ENCODE peak calls at places on chromosomes 16 and 17, in nine cellular contexts. One of them, this sample, is unnamed.

GRCh38 chr16:86343111-86343642 is 167.2 kb upstream of the FOXF1 start:
- DNase-seq in mesothelial cell of epicardium: no peak
- DNase-seq in stimulated activated CD4-positive, alpha-beta T cell treated with anti-CD3 and anti-CD28 coated beads, Interleukin-4, amount 100 ng/mL, for 1 hour: no peak
- DNase-seq in ACHN: no peak
- DNase-seq in activated gamma-delta T cell treated with anti-CD3 and anti-CD28 coated beads, Interleukin-2, amount 50 U/mL, for 16 hours: no peak
- DNase-seq in lower leg skin: no peak
- DNase-seq in stimulated activated CD8-positive, alpha-beta memory T cell treated with anti-CD3 and anti-CD28 coated beads, Interleukin-12 subunit alpha, Interleukin-12 subunit beta, amount 100 ng/mL, for 4 hours: no peak
- DNase-seq in Calu3: no peak
- DNase-seq in GM03348: peak; percentile 84
- DNase-seq in this sample: no peak

GRCh38 chr16:4505356-4506153 is 29.4 kb downstream of the HMOX2 start:
- DNase-seq in lower leg skin: no peak
- DNase-seq in GM03348: no peak
- DNase-seq in Calu3: no peak
- DNase-seq in mesothelial cell of epicardium: no peak
- DNase-seq in stimulated activated CD8-positive, alpha-beta memory T cell treated with anti-CD3 and anti-CD28 coated beads, Interleukin-12 subunit alpha, Interleukin-12 subunit beta, amount 100 ng/mL, for 4 hours: peak; percentile 44
- DNase-seq in stimulated activated CD4-positive, alpha-beta T cell treated with anti-CD3 and anti-CD28 coated beads, Interleukin-4, amount 100 ng/mL, for 1 hour: peak; percentile 54
- DNase-seq in ACHN: no peak
- DNase-seq in activated gamma-delta T cell treated with anti-CD3 and anti-CD28 coated beads, Interleukin-2, amount 50 U/mL, for 16 hours: peak; percentile 50
- DNase-seq in this sample: no peak

GRCh38 chr16:69523571-69523970 is 42.2 kb upstream of the NFAT5 start:
- DNase-seq in mesothelial cell of epicardium: no peak
- DNase-seq in stimulated activated CD8-positive, alpha-beta memory T cell treated with anti-CD3 and anti-CD28 coated beads, Interleukin-12 subunit alpha, Interleukin-12 subunit beta, amount 100 ng/mL, for 4 hours: no peak
- DNase-seq in stimulated activated CD4-positive, alpha-beta T cell treated with anti-CD3 and anti-CD28 coated beads, Interleukin-4, amount 100 ng/mL, for 1 hour: no peak
- DNase-seq in ACHN: no peak
- DNase-seq in lower leg skin: peak; percentile 71
- DNase-seq in Calu3: no peak
- DNase-seq in activated gamma-delta T cell treated with anti-CD3 and anti-CD28 coated beads, Interleukin-2, amount 50 U/mL, for 16 hours: no peak
- DNase-seq in GM03348: no peak
- DNase-seq in this sample: no peak

GRCh38 chr17:78924481-78925151 is 571 bp downstream of the TIMP2 start:
- DNase-seq in GM03348: peak; percentile 70
- DNase-seq in stimulated activated CD8-positive, alpha-beta memory T cell treated with anti-CD3 and anti-CD28 coated beads, Interleukin-12 subunit alpha, Interleukin-12 subunit beta, amount 100 ng/mL, for 4 hours: no peak
- DNase-seq in ACHN: peak; percentile 43
- DNase-seq in stimulated activated CD4-positive, alpha-beta T cell treated with anti-CD3 and anti-CD28 coated beads, Interleukin-4, amount 100 ng/mL, for 1 hour: no peak
- DNase-seq in lower leg skin: no peak
- DNase-seq in activated gamma-delta T cell treated with anti-CD3 and anti-CD28 coated beads, Interleukin-2, amount 50 U/mL, for 16 hours: no peak
- DNase-seq in Calu3: no peak
- DNase-seq in mesothelial cell of epicardium: no peak
- DNase-seq in this sample: no peak

GRCh38 chr17:11461993-11462548 is 136.2 kb upstream of the DNAH9 start:
- DNase-seq in GM03348: no peak
- DNase-seq in stimulated activated CD4-positive, alpha-beta T cell treated with anti-CD3 and anti-CD28 coated beads, Interleukin-4, amount 100 ng/mL, for 1 hour: no peak
- DNase-seq in lower leg skin: peak; percentile 6
- DNase-seq in activated gamma-delta T cell treated with anti-CD3 and anti-CD28 coated beads, Interleukin-2, amount 50 U/mL, for 16 hours: no peak
- DNase-seq in stimulated activated CD8-positive, alpha-beta memory T cell treated with anti-CD3 and anti-CD28 coated beads, Interleukin-12 subunit alpha, Interleukin-12 subunit beta, amount 100 ng/mL, for 4 hours: no peak
- DNase-seq in mesothelial cell of epicardium: no peak
- DNase-seq in ACHN: no peak
- DNase-seq in Calu3: no peak
- DNase-seq in this sample: no peak

GRCh38 chr17:15935891-15936290 is 9.0 kb upstream of the ADORA2B start:
- DNase-seq in stimulated activated CD8-positive, alpha-beta memory T cell treated with anti-CD3 and anti-CD28 coated beads, Interleukin-12 subunit alpha, Interleukin-12 subunit beta, amount 100 ng/mL, for 4 hours: no peak
- DNase-seq in mesothelial cell of epicardium: no peak
- DNase-seq in stimulated activated CD4-positive, alpha-beta T cell treated with anti-CD3 and anti-CD28 coated beads, Interleukin-4, amount 100 ng/mL, for 1 hour: no peak
- DNase-seq in Calu3: no peak
- DNase-seq in lower leg skin: no peak
- DNase-seq in ACHN: no peak
- DNase-seq in activated gamma-delta T cell treated with anti-CD3 and anti-CD28 coated beads, Interleukin-2, amount 50 U/mL, for 16 hours: no peak
- DNase-seq in GM03348: no peak
- DNase-seq in this sample: no peak

GRCh38 chr16:51982715-51983680 is 563.9 kb downstream of the TOX3 start:
- DNase-seq in GM03348: peak; percentile 70
- DNase-seq in ACHN: peak; percentile 82
- DNase-seq in stimulated activated CD4-positive, alpha-beta T cell treated with anti-CD3 and anti-CD28 coated beads, Interleukin-4, amount 100 ng/mL, for 1 hour: no peak
- DNase-seq in Calu3: peak; percentile 72
- DNase-seq in lower leg skin: no peak
- DNase-seq in activated gamma-delta T cell treated with anti-CD3 and anti-CD28 coated beads, Interleukin-2, amount 50 U/mL, for 16 hours: no peak
- DNase-seq in mesothelial cell of epicardium: no peak
- DNase-seq in stimulated activated CD8-positive, alpha-beta memory T cell treated with anti-CD3 and anti-CD28 coated beads, Interleukin-12 subunit alpha, Interleukin-12 subunit beta, amount 100 ng/mL, for 4 hours: no peak
- DNase-seq in this sample: peak; percentile 25

GRCh38 chr16:86499889-86500707 is 10.2 kb upstream of the FOXF1 start:
- DNase-seq in mesothelial cell of epicardium: no peak
- DNase-seq in stimulated activated CD8-positive, alpha-beta memory T cell treated with anti-CD3 and anti-CD28 coated beads, Interleukin-12 subunit alpha, Interleukin-12 subunit beta, amount 100 ng/mL, for 4 hours: no peak
- DNase-seq in lower leg skin: no peak
- DNase-seq in activated gamma-delta T cell treated with anti-CD3 and anti-CD28 coated beads, Interleukin-2, amount 50 U/mL, for 16 hours: no peak
- DNase-seq in ACHN: no peak
- DNase-seq in GM03348: no peak
- DNase-seq in stimulated activated CD4-positive, alpha-beta T cell treated with anti-CD3 and anti-CD28 coated beads, Interleukin-4, amount 100 ng/mL, for 1 hour: no peak
- DNase-seq in Calu3: no peak
- DNase-seq in this sample: no peak

GRCh38 chr17:20071824-20072691 is 62.9 kb downstream of the SPECC1 start:
- DNase-seq in activated gamma-delta T cell treated with anti-CD3 and anti-CD28 coated beads, Interleukin-2, amount 50 U/mL, for 16 hours: no peak
- DNase-seq in ACHN: no peak
- DNase-seq in mesothelial cell of epicardium: no peak
- DNase-seq in lower leg skin: no peak
- DNase-seq in Calu3: no peak
- DNase-seq in stimulated activated CD4-positive, alpha-beta T cell treated with anti-CD3 and anti-CD28 coated beads, Interleukin-4, amount 100 ng/mL, for 1 hour: no peak
- DNase-seq in stimulated activated CD8-positive, alpha-beta memory T cell treated with anti-CD3 and anti-CD28 coated beads, Interleukin-12 subunit alpha, Interleukin-12 subunit beta, amount 100 ng/mL, for 4 hours: no peak
- DNase-seq in GM03348: no peak
- DNase-seq in this sample: no peak

GRCh38 chr17:17922198-17922901 is 49.9 kb downstream of the TOM1L2 start:
- DNase-seq in activated gamma-delta T cell treated with anti-CD3 and anti-CD28 coated beads, Interleukin-2, amount 50 U/mL, for 16 hours: no peak
- DNase-seq in mesothelial cell of epicardium: no peak
- DNase-seq in Calu3: no peak
- DNase-seq in stimulated activated CD8-positive, alpha-beta memory T cell treated with anti-CD3 and anti-CD28 coated beads, Interleukin-12 subunit alpha, Interleukin-12 subunit beta, amount 100 ng/mL, for 4 hours: no peak
- DNase-seq in stimulated activated CD4-positive, alpha-beta T cell treated with anti-CD3 and anti-CD28 coated beads, Interleukin-4, amount 100 ng/mL, for 1 hour: no peak
- DNase-seq in ACHN: no peak
- DNase-seq in lower leg skin: peak; percentile 54
- DNase-seq in GM03348: no peak
- DNase-seq in this sample: no peak

GRCh38 chr17:56125830-56126819 is 27.1 kb upstream of the ANKFN1 start:
- DNase-seq in ACHN: peak; percentile 47
- DNase-seq in mesothelial cell of epicardium: no peak
- DNase-seq in stimulated activated CD8-positive, alpha-beta memory T cell treated with anti-CD3 and anti-CD28 coated beads, Interleukin-12 subunit alpha, Interleukin-12 subunit beta, amount 100 ng/mL, for 4 hours: no peak
- DNase-seq in Calu3: peak; percentile 34
- DNase-seq in stimulated activated CD4-positive, alpha-beta T cell treated with anti-CD3 and anti-CD28 coated beads, Interleukin-4, amount 100 ng/mL, for 1 hour: no peak
- DNase-seq in lower leg skin: no peak
- DNase-seq in activated gamma-delta T cell treated with anti-CD3 and anti-CD28 coated beads, Interleukin-2, amount 50 U/mL, for 16 hours: no peak
- DNase-seq in GM03348: peak; percentile 63
- DNase-seq in this sample: no peak

GRCh38 chr17:28367641-28368305 is 2.3 kb downstream of the VTN start:
- DNase-seq in mesothelial cell of epicardium: no peak
- DNase-seq in activated gamma-delta T cell treated with anti-CD3 and anti-CD28 coated beads, Interleukin-2, amount 50 U/mL, for 16 hours: no peak
- DNase-seq in ACHN: no peak
- DNase-seq in GM03348: no peak
- DNase-seq in lower leg skin: no peak
- DNase-seq in stimulated activated CD4-positive, alpha-beta T cell treated with anti-CD3 and anti-CD28 coated beads, Interleukin-4, amount 100 ng/mL, for 1 hour: no peak
- DNase-seq in stimulated activated CD8-positive, alpha-beta memory T cell treated with anti-CD3 and anti-CD28 coated beads, Interleukin-12 subunit alpha, Interleukin-12 subunit beta, amount 100 ng/mL, for 4 hours: no peak
- DNase-seq in Calu3: no peak
- DNase-seq in this sample: no peak

GRCh38 chr17:64707077-64707591 is 45.0 kb upstream of the SMURF2 start:
- DNase-seq in Calu3: peak; percentile 78
- DNase-seq in mesothelial cell of epicardium: peak; percentile 32
- DNase-seq in activated gamma-delta T cell treated with anti-CD3 and anti-CD28 coated beads, Interleukin-2, amount 50 U/mL, for 16 hours: no peak
- DNase-seq in stimulated activated CD8-positive, alpha-beta memory T cell treated with anti-CD3 and anti-CD28 coated beads, Interleukin-12 subunit alpha, Interleukin-12 subunit beta, amount 100 ng/mL, for 4 hours: no peak
- DNase-seq in ACHN: peak; percentile 99
- DNase-seq in lower leg skin: peak; percentile 97
- DNase-seq in GM03348: peak; percentile 93
- DNase-seq in stimulated activated CD4-positive, alpha-beta T cell treated with anti-CD3 and anti-CD28 coated beads, Interleukin-4, amount 100 ng/mL, for 1 hour: no peak
- DNase-seq in this sample: peak; percentile 98

GRCh38 chr17:50090071-50090470 is 5.1 kb upstream of the PDK2 start:
- DNase-seq in lower leg skin: no peak
- DNase-seq in stimulated activated CD4-positive, alpha-beta T cell treated with anti-CD3 and anti-CD28 coated beads, Interleukin-4, amount 100 ng/mL, for 1 hour: no peak
- DNase-seq in activated gamma-delta T cell treated with anti-CD3 and anti-CD28 coated beads, Interleukin-2, amount 50 U/mL, for 16 hours: no peak
- DNase-seq in ACHN: no peak
- DNase-seq in stimulated activated CD8-positive, alpha-beta memory T cell treated with anti-CD3 and anti-CD28 coated beads, Interleukin-12 subunit alpha, Interleukin-12 subunit beta, amount 100 ng/mL, for 4 hours: no peak
- DNase-seq in mesothelial cell of epicardium: no peak
- DNase-seq in Calu3: no peak
- DNase-seq in GM03348: no peak
- DNase-seq in this sample: no peak

GRCh38 chr17:58334661-58335060 is 6.1 kb upstream of the TSPOAP1 start:
- DNase-seq in lower leg skin: no peak
- DNase-seq in activated gamma-delta T cell treated with anti-CD3 and anti-CD28 coated beads, Interleukin-2, amount 50 U/mL, for 16 hours: no peak
- DNase-seq in ACHN: no peak
- DNase-seq in GM03348: no peak
- DNase-seq in Calu3: no peak
- DNase-seq in stimulated activated CD4-positive, alpha-beta T cell treated with anti-CD3 and anti-CD28 coated beads, Interleukin-4, amount 100 ng/mL, for 1 hour: no peak
- DNase-seq in stimulated activated CD8-positive, alpha-beta memory T cell treated with anti-CD3 and anti-CD28 coated beads, Interleukin-12 subunit alpha, Interleukin-12 subunit beta, amount 100 ng/mL, for 4 hours: no peak
- DNase-seq in mesothelial cell of epicardium: no peak
- DNase-seq in this sample: no peak

GRCh38 chr16:21197621-21198020 is 13.8 kb downstream of the ZP2 start:
- DNase-seq in stimulated activated CD8-positive, alpha-beta memory T cell treated with anti-CD3 and anti-CD28 coated beads, Interleukin-12 subunit alpha, Interleukin-12 subunit beta, amount 100 ng/mL, for 4 hours: no peak
- DNase-seq in stimulated activated CD4-positive, alpha-beta T cell treated with anti-CD3 and anti-CD28 coated beads, Interleukin-4, amount 100 ng/mL, for 1 hour: no peak
- DNase-seq in GM03348: no peak
- DNase-seq in mesothelial cell of epicardium: no peak
- DNase-seq in lower leg skin: no peak
- DNase-seq in Calu3: no peak
- DNase-seq in ACHN: no peak
- DNase-seq in activated gamma-delta T cell treated with anti-CD3 and anti-CD28 coated beads, Interleukin-2, amount 50 U/mL, for 16 hours: no peak
- DNase-seq in this sample: no peak

GRCh38 chr17:33140413-33141099 is 148.9 kb downstream of the SPACA3 start:
- DNase-seq in stimulated activated CD8-positive, alpha-beta memory T cell treated with anti-CD3 and anti-CD28 coated beads, Interleukin-12 subunit alpha, Interleukin-12 subunit beta, amount 100 ng/mL, for 4 hours: no peak
- DNase-seq in lower leg skin: no peak
- DNase-seq in Calu3: no peak
- DNase-seq in stimulated activated CD4-positive, alpha-beta T cell treated with anti-CD3 and anti-CD28 coated beads, Interleukin-4, amount 100 ng/mL, for 1 hour: no peak
- DNase-seq in ACHN: no peak
- DNase-seq in activated gamma-delta T cell treated with anti-CD3 and anti-CD28 coated beads, Interleukin-2, amount 50 U/mL, for 16 hours: no peak
- DNase-seq in mesothelial cell of epicardium: no peak
- DNase-seq in GM03348: no peak
- DNase-seq in this sample: no peak

GRCh38 chr17:74201250-74201649 is 2.2 kb upstream of the RPL38 start:
- DNase-seq in ACHN: no peak
- DNase-seq in lower leg skin: no peak
- DNase-seq in stimulated activated CD4-positive, alpha-beta T cell treated with anti-CD3 and anti-CD28 coated beads, Interleukin-4, amount 100 ng/mL, for 1 hour: no peak
- DNase-seq in mesothelial cell of epicardium: no peak
- DNase-seq in stimulated activated CD8-positive, alpha-beta memory T cell treated with anti-CD3 and anti-CD28 coated beads, Interleukin-12 subunit alpha, Interleukin-12 subunit beta, amount 100 ng/mL, for 4 hours: no peak
- DNase-seq in Calu3: no peak
- DNase-seq in GM03348: peak; percentile 52
- DNase-seq in activated gamma-delta T cell treated with anti-CD3 and anti-CD28 coated beads, Interleukin-2, amount 50 U/mL, for 16 hours: no peak
- DNase-seq in this sample: peak; percentile 42

GRCh38 chr17:19000531-19001011 is 4.0 kb downstream of the FAM83G start:
- DNase-seq in ACHN: no peak
- DNase-seq in activated gamma-delta T cell treated with anti-CD3 and anti-CD28 coated beads, Interleukin-2, amount 50 U/mL, for 16 hours: no peak
- DNase-seq in Calu3: no peak
- DNase-seq in stimulated activated CD8-positive, alpha-beta memory T cell treated with anti-CD3 and anti-CD28 coated beads, Interleukin-12 subunit alpha, Interleukin-12 subunit beta, amount 100 ng/mL, for 4 hours: no peak
- DNase-seq in stimulated activated CD4-positive, alpha-beta T cell treated with anti-CD3 and anti-CD28 coated beads, Interleukin-4, amount 100 ng/mL, for 1 hour: no peak
- DNase-seq in GM03348: peak; percentile 47
- DNase-seq in mesothelial cell of epicardium: no peak
- DNase-seq in lower leg skin: no peak
- DNase-seq in this sample: peak; percentile 40

GRCh38 chr16:67229906-67230808 is 3.2 kb downstream of the TMEM208 start:
- DNase-seq in activated gamma-delta T cell treated with anti-CD3 and anti-CD28 coated beads, Interleukin-2, amount 50 U/mL, for 16 hours: no peak
- DNase-seq in ACHN: no peak
- DNase-seq in stimulated activated CD8-positive, alpha-beta memory T cell treated with anti-CD3 and anti-CD28 coated beads, Interleukin-12 subunit alpha, Interleukin-12 subunit beta, amount 100 ng/mL, for 4 hours: no peak
- DNase-seq in stimulated activated CD4-positive, alpha-beta T cell treated with anti-CD3 and anti-CD28 coated beads, Interleukin-4, amount 100 ng/mL, for 1 hour: no peak
- DNase-seq in lower leg skin: no peak
- DNase-seq in mesothelial cell of epicardium: no peak
- DNase-seq in Calu3: no peak
- DNase-seq in GM03348: no peak
- DNase-seq in this sample: no peak

GRCh38 chr17:72725432-72726068 is 366.9 kb downstream of the SLC39A11 start:
- DNase-seq in lower leg skin: no peak
- DNase-seq in stimulated activated CD4-positive, alpha-beta T cell treated with anti-CD3 and anti-CD28 coated beads, Interleukin-4, amount 100 ng/mL, for 1 hour: peak; percentile 53
- DNase-seq in activated gamma-delta T cell treated with anti-CD3 and anti-CD28 coated beads, Interleukin-2, amount 50 U/mL, for 16 hours: peak; percentile 4
- DNase-seq in Calu3: peak; percentile 77
- DNase-seq in stimulated activated CD8-positive, alpha-beta memory T cell treated with anti-CD3 and anti-CD28 coated beads, Interleukin-12 subunit alpha, Interleukin-12 subunit beta, amount 100 ng/mL, for 4 hours: no peak
- DNase-seq in GM03348: peak; percentile 68
- DNase-seq in mesothelial cell of epicardium: peak; percentile 42
- DNase-seq in ACHN: peak; percentile 74
- DNase-seq in this sample: peak; percentile 72

GRCh38 chr16:13436641-13437423 is 483.1 kb upstream of the ERCC4 start:
- DNase-seq in mesothelial cell of epicardium: no peak
- DNase-seq in stimulated activated CD8-positive, alpha-beta memory T cell treated with anti-CD3 and anti-CD28 coated beads, Interleukin-12 subunit alpha, Interleukin-12 subunit beta, amount 100 ng/mL, for 4 hours: no peak
- DNase-seq in stimulated activated CD4-positive, alpha-beta T cell treated with anti-CD3 and anti-CD28 coated beads, Interleukin-4, amount 100 ng/mL, for 1 hour: no peak
- DNase-seq in Calu3: peak; percentile 10
- DNase-seq in activated gamma-delta T cell treated with anti-CD3 and anti-CD28 coated beads, Interleukin-2, amount 50 U/mL, for 16 hours: no peak
- DNase-seq in lower leg skin: no peak
- DNase-seq in ACHN: peak; percentile 96
- DNase-seq in GM03348: no peak
- DNase-seq in this sample: peak; percentile 9

GRCh38 chr17:4234406-4234805 is 29.4 kb downstream of the ANKFY1 start:
- DNase-seq in stimulated activated CD8-positive, alpha-beta memory T cell treated with anti-CD3 and anti-CD28 coated beads, Interleukin-12 subunit alpha, Interleukin-12 subunit beta, amount 100 ng/mL, for 4 hours: no peak
- DNase-seq in activated gamma-delta T cell treated with anti-CD3 and anti-CD28 coated beads, Interleukin-2, amount 50 U/mL, for 16 hours: no peak
- DNase-seq in GM03348: no peak
- DNase-seq in ACHN: no peak
- DNase-seq in stimulated activated CD4-positive, alpha-beta T cell treated with anti-CD3 and anti-CD28 coated beads, Interleukin-4, amount 100 ng/mL, for 1 hour: no peak
- DNase-seq in mesothelial cell of epicardium: no peak
- DNase-seq in lower leg skin: no peak
- DNase-seq in Calu3: no peak
- DNase-seq in this sample: no peak

GRCh38 chr17:44005865-44006580 is 1.6 kb downstream of the NAGS start:
- DNase-seq in lower leg skin: peak; percentile 90
- DNase-seq in ACHN: no peak
- DNase-seq in stimulated activated CD4-positive, alpha-beta T cell treated with anti-CD3 and anti-CD28 coated beads, Interleukin-4, amount 100 ng/mL, for 1 hour: peak; percentile 34
- DNase-seq in stimulated activated CD8-positive, alpha-beta memory T cell treated with anti-CD3 and anti-CD28 coated beads, Interleukin-12 subunit alpha, Interleukin-12 subunit beta, amount 100 ng/mL, for 4 hours: peak; percentile 5
- DNase-seq in mesothelial cell of epicardium: no peak
- DNase-seq in Calu3: peak; percentile 76
- DNase-seq in activated gamma-delta T cell treated with anti-CD3 and anti-CD28 coated beads, Interleukin-2, amount 50 U/mL, for 16 hours: peak; percentile 9
- DNase-seq in GM03348: peak; percentile 37
- DNase-seq in this sample: peak; percentile 32

GRCh38 chr17:82548681-82549303 is 29.3 kb downstream of the FOXK2 start:
- DNase-seq in ACHN: no peak
- DNase-seq in mesothelial cell of epicardium: no peak
- DNase-seq in activated gamma-delta T cell treated with anti-CD3 and anti-CD28 coated beads, Interleukin-2, amount 50 U/mL, for 16 hours: no peak
- DNase-seq in stimulated activated CD4-positive, alpha-beta T cell treated with anti-CD3 and anti-CD28 coated beads, Interleukin-4, amount 100 ng/mL, for 1 hour: no peak
- DNase-seq in Calu3: peak; percentile 36
- DNase-seq in GM03348: no peak
- DNase-seq in stimulated activated CD8-positive, alpha-beta memory T cell treated with anti-CD3 and anti-CD28 coated beads, Interleukin-12 subunit alpha, Interleukin-12 subunit beta, amount 100 ng/mL, for 4 hours: peak; percentile 9
- DNase-seq in lower leg skin: no peak
- DNase-seq in this sample: no peak

GRCh38 chr17:42230225-42230624 is 35.9 kb upstream of the GHDC start:
- DNase-seq in activated gamma-delta T cell treated with anti-CD3 and anti-CD28 coated beads, Interleukin-2, amount 50 U/mL, for 16 hours: no peak
- DNase-seq in stimulated activated CD4-positive, alpha-beta T cell treated with anti-CD3 and anti-CD28 coated beads, Interleukin-4, amount 100 ng/mL, for 1 hour: no peak
- DNase-seq in mesothelial cell of epicardium: no peak
- DNase-seq in GM03348: no peak
- DNase-seq in Calu3: no peak
- DNase-seq in stimulated activated CD8-positive, alpha-beta memory T cell treated with anti-CD3 and anti-CD28 coated beads, Interleukin-12 subunit alpha, Interleukin-12 subunit beta, amount 100 ng/mL, for 4 hours: no peak
- DNase-seq in lower leg skin: no peak
- DNase-seq in ACHN: no peak
- DNase-seq in this sample: no peak